ENCODE peak calls at places on chromosomes 2 and 18, in eight cellular contexts. One of them, this sample, is unnamed.
A peak's percentile ranks its signal among the peaks of the same experiment; 100 is the strongest.

GRCh38 chr2:8627019-8627691 is 54.7 kb upstream of the ID2 start:
- DNase-seq in A549: no peak
- DNase-seq in transverse colon: peak; percentile 64
- DNase-seq in HCT116: no peak
- DNase-seq in fibroblast of lung: peak; percentile 24
- DNase-seq in right lobe of liver: peak; percentile 67
- DNase-seq in dorsolateral prefrontal cortex: peak; percentile 32
- DNase-seq in CD8-positive, alpha-beta T cell: no peak
- DNase-seq in this sample: no peak

GRCh38 chr18:50665015-50665414 is 105.1 kb downstream of the MAPK4 start:
- DNase-seq in A549: no peak
- DNase-seq in transverse colon: no peak
- DNase-seq in HCT116: no peak
- DNase-seq in fibroblast of lung: no peak
- DNase-seq in right lobe of liver: no peak
- DNase-seq in dorsolateral prefrontal cortex: no peak
- DNase-seq in CD8-positive, alpha-beta T cell: no peak
- DNase-seq in this sample: no peak

GRCh38 chr2:24238158-24238557 is 63.3 kb downstream of the FAM228A start:
- DNase-seq in A549: no peak
- DNase-seq in transverse colon: no peak
- DNase-seq in HCT116: no peak
- DNase-seq in fibroblast of lung: no peak
- DNase-seq in right lobe of liver: no peak
- DNase-seq in dorsolateral prefrontal cortex: no peak
- DNase-seq in CD8-positive, alpha-beta T cell: no peak
- DNase-seq in this sample: no peak

GRCh38 chr2:12321017-12321641 is 395.6 kb upstream of the TRIB2 start:
- DNase-seq in A549: no peak
- DNase-seq in transverse colon: no peak
- DNase-seq in HCT116: no peak
- DNase-seq in fibroblast of lung: peak; percentile 96
- DNase-seq in right lobe of liver: no peak
- DNase-seq in dorsolateral prefrontal cortex: peak; percentile 79
- DNase-seq in CD8-positive, alpha-beta T cell: no peak
- DNase-seq in this sample: peak; percentile 81

GRCh38 chr2:239729151-239729550 is 296.0 kb downstream of the NDUFA10 start:
- DNase-seq in A549: no peak
- DNase-seq in transverse colon: no peak
- DNase-seq in HCT116: no peak
- DNase-seq in fibroblast of lung: no peak
- DNase-seq in right lobe of liver: no peak
- DNase-seq in dorsolateral prefrontal cortex: peak; percentile 32
- DNase-seq in CD8-positive, alpha-beta T cell: no peak
- DNase-seq in this sample: no peak

GRCh38 chr18:48885266-48885950 is 65.4 kb downstream of the SMAD7 start:
- DNase-seq in A549: no peak
- DNase-seq in transverse colon: no peak
- DNase-seq in HCT116: no peak
- DNase-seq in fibroblast of lung: no peak
- DNase-seq in right lobe of liver: no peak
- DNase-seq in dorsolateral prefrontal cortex: peak; percentile 26
- DNase-seq in CD8-positive, alpha-beta T cell: no peak
- DNase-seq in this sample: peak; percentile 71

GRCh38 chr2:107529146-107529545 is 297.5 kb upstream of the RGPD4 start:
- DNase-seq in A549: no peak
- DNase-seq in transverse colon: no peak
- DNase-seq in HCT116: no peak
- DNase-seq in fibroblast of lung: peak; percentile 17
- DNase-seq in right lobe of liver: no peak
- DNase-seq in dorsolateral prefrontal cortex: no peak
- DNase-seq in CD8-positive, alpha-beta T cell: no peak
- DNase-seq in this sample: no peak

GRCh38 chr2:46460241-46460921 is 19.0 kb upstream of the TMEM247 start:
- DNase-seq in A549: no peak
- DNase-seq in transverse colon: no peak
- DNase-seq in HCT116: no peak
- DNase-seq in fibroblast of lung: peak; percentile 54
- DNase-seq in right lobe of liver: no peak
- DNase-seq in dorsolateral prefrontal cortex: peak; percentile 82
- DNase-seq in CD8-positive, alpha-beta T cell: no peak
- DNase-seq in this sample: peak; percentile 67

GRCh38 chr2:71926098-71926466 is 221.6 kb downstream of the CYP26B1 start:
- DNase-seq in A549: no peak
- DNase-seq in transverse colon: peak; percentile 29
- DNase-seq in HCT116: no peak
- DNase-seq in fibroblast of lung: no peak
- DNase-seq in right lobe of liver: no peak
- DNase-seq in dorsolateral prefrontal cortex: no peak
- DNase-seq in CD8-positive, alpha-beta T cell: no peak
- DNase-seq in this sample: peak; percentile 68

GRCh38 chr18:55927831-55928230 is 339.8 kb upstream of the TCF4 start:
- DNase-seq in A549: no peak
- DNase-seq in transverse colon: no peak
- DNase-seq in HCT116: no peak
- DNase-seq in fibroblast of lung: peak; percentile 81
- DNase-seq in right lobe of liver: no peak
- DNase-seq in dorsolateral prefrontal cortex: no peak
- DNase-seq in CD8-positive, alpha-beta T cell: no peak
- DNase-seq in this sample: no peak

GRCh38 chr2:23207871-23208270 is 177.1 kb upstream of the KLHL29 start:
- DNase-seq in A549: no peak
- DNase-seq in transverse colon: peak; percentile 19
- DNase-seq in HCT116: no peak
- DNase-seq in fibroblast of lung: no peak
- DNase-seq in right lobe of liver: peak; percentile 71
- DNase-seq in dorsolateral prefrontal cortex: no peak
- DNase-seq in CD8-positive, alpha-beta T cell: no peak
- DNase-seq in this sample: peak; percentile 11

GRCh38 chr2:225797394-225797793 is 397.9 kb downstream of the NYAP2 start:
- DNase-seq in A549: no peak
- DNase-seq in transverse colon: no peak
- DNase-seq in HCT116: no peak
- DNase-seq in fibroblast of lung: no peak
- DNase-seq in right lobe of liver: no peak
- DNase-seq in dorsolateral prefrontal cortex: no peak
- DNase-seq in CD8-positive, alpha-beta T cell: no peak
- DNase-seq in this sample: no peak

GRCh38 chr2:218259099-218259921 is 1.5 kb upstream of the GPBAR1 start:
- DNase-seq in A549: no peak
- DNase-seq in transverse colon: peak; percentile 54
- DNase-seq in HCT116: no peak
- DNase-seq in fibroblast of lung: peak; percentile 73
- DNase-seq in right lobe of liver: peak; percentile 48
- DNase-seq in dorsolateral prefrontal cortex: peak; percentile 74
- DNase-seq in CD8-positive, alpha-beta T cell: no peak
- DNase-seq in this sample: peak; percentile 83

GRCh38 chr2:5725794-5726463 is 33.7 kb downstream of the SOX11 start:
- DNase-seq in A549: no peak
- DNase-seq in transverse colon: no peak
- DNase-seq in HCT116: no peak
- DNase-seq in fibroblast of lung: peak; percentile 6
- DNase-seq in right lobe of liver: no peak
- DNase-seq in dorsolateral prefrontal cortex: no peak
- DNase-seq in CD8-positive, alpha-beta T cell: no peak
- DNase-seq in this sample: no peak

GRCh38 chr18:7592305-7593071 is 25.4 kb downstream of the PTPRM start:
- DNase-seq in A549: no peak
- DNase-seq in transverse colon: no peak
- DNase-seq in HCT116: no peak
- DNase-seq in fibroblast of lung: no peak
- DNase-seq in right lobe of liver: no peak
- DNase-seq in dorsolateral prefrontal cortex: no peak
- DNase-seq in CD8-positive, alpha-beta T cell: no peak
- DNase-seq in this sample: no peak

GRCh38 chr18:28147674-28148171 is 29.2 kb downstream of the CDH2 start:
- DNase-seq in A549: no peak
- DNase-seq in transverse colon: no peak
- DNase-seq in HCT116: no peak
- DNase-seq in fibroblast of lung: peak; percentile 69
- DNase-seq in right lobe of liver: no peak
- DNase-seq in dorsolateral prefrontal cortex: no peak
- DNase-seq in CD8-positive, alpha-beta T cell: no peak
- DNase-seq in this sample: no peak
- H3K27ac ChIP-seq in A549: peak overlapping the region; percentile 9
- H3K27ac ChIP-seq in transverse colon: no peak overlapping the region
- H3K27ac ChIP-seq in HCT116: no peak overlapping the region
- H3K27ac ChIP-seq in fibroblast of lung: no peak overlapping the region
- H3K27ac ChIP-seq in right lobe of liver: peak overlapping the region; percentile 4
- H3K27ac ChIP-seq in dorsolateral prefrontal cortex: peak overlapping the region; percentile 67
- H3K27ac ChIP-seq in CD8-positive, alpha-beta T cell: no peak overlapping the region
- H3K27ac ChIP-seq in this sample: no peak overlapping the region

GRCh38 chr18:3012920-3013810 is at the start of gene LPIN2:
- DNase-seq in A549: peak; percentile 80
- DNase-seq in transverse colon: peak; percentile 100
- DNase-seq in HCT116: peak; percentile 87
- DNase-seq in fibroblast of lung: peak; percentile 98
- DNase-seq in right lobe of liver: peak; percentile 100
- DNase-seq in dorsolateral prefrontal cortex: peak; percentile 97
- DNase-seq in CD8-positive, alpha-beta T cell: peak; percentile 93
- DNase-seq in this sample: peak; percentile 99
- H3K4me3 ChIP-seq in A549: peak within 1 kb of the TSS; percentile 99
- H3K4me3 ChIP-seq in transverse colon: peak within 1 kb of the TSS; percentile 82
- H3K4me3 ChIP-seq in HCT116: peak within 1 kb of the TSS; percentile 56
- H3K4me3 ChIP-seq in fibroblast of lung: peak within 1 kb of the TSS; percentile 77
- H3K4me3 ChIP-seq in right lobe of liver: peak within 1 kb of the TSS; percentile 56
- H3K4me3 ChIP-seq in dorsolateral prefrontal cortex: peak within 1 kb of the TSS; percentile 84
- H3K4me3 ChIP-seq in CD8-positive, alpha-beta T cell: peak within 1 kb of the TSS; percentile 53
- H3K4me3 ChIP-seq in this sample: peak within 1 kb of the TSS; percentile 99

DNA sequence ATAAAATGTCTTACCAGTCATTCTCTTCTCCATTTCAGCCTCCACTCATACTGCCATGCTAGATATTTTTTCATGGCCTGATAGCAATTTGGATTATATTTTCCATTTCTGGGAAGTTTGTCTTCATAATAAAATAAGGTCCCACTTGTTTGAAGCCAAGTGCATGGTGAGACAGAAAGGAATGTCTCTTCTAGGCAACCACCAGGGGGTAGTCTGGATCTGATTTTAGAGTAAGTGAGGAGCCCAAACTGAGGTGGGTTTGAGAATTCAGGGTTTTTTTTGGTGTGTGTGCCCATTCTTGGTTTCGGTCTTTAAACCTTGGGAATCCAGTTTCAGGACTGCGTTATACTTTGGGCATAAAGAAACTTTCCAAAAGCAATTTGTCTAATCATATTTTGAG is 315.5 kb downstream of the RPRM start:
- DNase-seq in A549: no peak
- DNase-seq in transverse colon: no peak
- DNase-seq in HCT116: peak; percentile 53
- DNase-seq in fibroblast of lung: no peak
- DNase-seq in right lobe of liver: no peak
- DNase-seq in dorsolateral prefrontal cortex: no peak
- DNase-seq in CD8-positive, alpha-beta T cell: no peak
- DNase-seq in this sample: no peak
- TF ChIP-seq CTCF in A549: peak; percentile 32
- TF ChIP-seq CTCF in transverse colon: peak; percentile 54
- TF ChIP-seq CTCF in HCT116: peak; percentile 70
- TF ChIP-seq CTCF in fibroblast of lung: no peak
- TF ChIP-seq CTCF in right lobe of liver: peak; percentile 39
- TF ChIP-seq CTCF in dorsolateral prefrontal cortex: peak; percentile 55
- TF ChIP-seq CTCF in CD8-positive, alpha-beta T cell: peak; percentile 16
- TF ChIP-seq CTCF in this sample: no peak

GRCh38 chr2:67845557-67846114 is 217.2 kb downstream of the C1D start:
- DNase-seq in A549: no peak
- DNase-seq in transverse colon: no peak
- DNase-seq in HCT116: no peak
- DNase-seq in fibroblast of lung: no peak
- DNase-seq in right lobe of liver: no peak
- DNase-seq in dorsolateral prefrontal cortex: no peak
- DNase-seq in CD8-positive, alpha-beta T cell: no peak
- DNase-seq in this sample: no peak
- H3K27ac ChIP-seq in A549: no peak overlapping the region
- H3K27ac ChIP-seq in transverse colon: peak overlapping the region; percentile 4
- H3K27ac ChIP-seq in HCT116: no peak overlapping the region
- H3K27ac ChIP-seq in fibroblast of lung: no peak overlapping the region
- H3K27ac ChIP-seq in right lobe of liver: no peak overlapping the region
- H3K27ac ChIP-seq in dorsolateral prefrontal cortex: no peak overlapping the region
- H3K27ac ChIP-seq in CD8-positive, alpha-beta T cell: no peak overlapping the region
- H3K27ac ChIP-seq in this sample: no peak overlapping the region

GRCh38 chr18:26547302-26548143 is 830 bp downstream of the KCTD1 start:
- DNase-seq in A549: peak; percentile 44
- DNase-seq in transverse colon: peak; percentile 60
- DNase-seq in HCT116: no peak
- DNase-seq in fibroblast of lung: peak; percentile 84
- DNase-seq in right lobe of liver: peak; percentile 53
- DNase-seq in dorsolateral prefrontal cortex: peak; percentile 84
- DNase-seq in CD8-positive, alpha-beta T cell: peak; percentile 12
- DNase-seq in this sample: peak; percentile 75

GRCh38 chr18:26546170-26546874 is 2.0 kb downstream of the KCTD1 start:
- DNase-seq in A549: no peak
- DNase-seq in transverse colon: no peak
- DNase-seq in HCT116: no peak
- DNase-seq in fibroblast of lung: peak; percentile 52
- DNase-seq in right lobe of liver: no peak
- DNase-seq in dorsolateral prefrontal cortex: no peak
- DNase-seq in CD8-positive, alpha-beta T cell: no peak
- DNase-seq in this sample: no peak

GRCh38 chr18:26548144-26549102 is at the start of gene KCTD1:
- DNase-seq in A549: peak; percentile 74
- DNase-seq in transverse colon: peak; percentile 85
- DNase-seq in HCT116: peak; percentile 56
- DNase-seq in fibroblast of lung: peak; percentile 88
- DNase-seq in right lobe of liver: peak; percentile 88
- DNase-seq in dorsolateral prefrontal cortex: peak; percentile 74
- DNase-seq in CD8-positive, alpha-beta T cell: peak; percentile 26
- DNase-seq in this sample: peak; percentile 77

GRCh38 chr18:26545737-26546136 is 2.6 kb downstream of the KCTD1 start:
- DNase-seq in A549: no peak
- DNase-seq in transverse colon: no peak
- DNase-seq in HCT116: no peak
- DNase-seq in fibroblast of lung: no peak
- DNase-seq in right lobe of liver: no peak
- DNase-seq in dorsolateral prefrontal cortex: no peak
- DNase-seq in CD8-positive, alpha-beta T cell: no peak
- DNase-seq in this sample: no peak

GRCh38 chr18:26546875-26547301 is 1.5 kb downstream of the KCTD1 start:
- DNase-seq in A549: no peak
- DNase-seq in transverse colon: no peak
- DNase-seq in HCT116: no peak
- DNase-seq in fibroblast of lung: no peak
- DNase-seq in right lobe of liver: no peak
- DNase-seq in dorsolateral prefrontal cortex: no peak
- DNase-seq in CD8-positive, alpha-beta T cell: no peak
- DNase-seq in this sample: no peak
- H3K4me3 ChIP-seq in A549: peak overlapping the region; percentile 91
- H3K4me3 ChIP-seq in transverse colon: no peak overlapping the region
- H3K4me3 ChIP-seq in HCT116: no peak overlapping the region
- H3K4me3 ChIP-seq in fibroblast of lung: peak overlapping the region; percentile 45
- H3K4me3 ChIP-seq in right lobe of liver: no peak overlapping the region
- H3K4me3 ChIP-seq in dorsolateral prefrontal cortex: peak overlapping the region; percentile 77
- H3K4me3 ChIP-seq in CD8-positive, alpha-beta T cell: no peak overlapping the region
- H3K4me3 ChIP-seq in this sample: peak overlapping the region; percentile 86

This sample was measured in coronary artery.